ENCODE peak calls at places on chromosomes 5 and 9, in six cellular contexts. S, N, U, W, V and Z are unnamed samples. For H3K4me1, the result is how much of the 10 kb centered on the place peaks cover.

GRCh38 chr9:128159073-128159783 is 837 bp upstream of the BBLN start:
- DNase-seq in S (no peak), N (peak), U (no peak), W (peak), V (no peak), Z (peak)

GRCh38 chr9:122498883-122499288 is 11.7 kb upstream of the OR1J2 start:
- DNase-seq in S (no peak), N (peak), U (peak), W (peak), V (peak), Z (no peak)

GRCh38 chr5:17295671-17296070 is 78.2 kb downstream of the BASP1 start:
- DNase-seq in S (no peak), N (no peak), U (no peak), W (no peak), V (no peak), Z (no peak)

GRCh38 chr9:86078731-86079130 is 20.6 kb downstream of the GOLM1 start:
- DNase-seq in S (no peak), N (no peak), U (peak), W (no peak), V (no peak), Z (no peak)

GRCh38 chr9:98964201-98964600 is 20.5 kb downstream of the COL15A1 start:
- DNase-seq in S (no peak), N (no peak), U (no peak), W (no peak), V (no peak), Z (no peak)

GRCh38 chr5:78327761-78328510 is 32.5 kb upstream of the SCAMP1 start:
- DNase-seq in S (no peak), N (no peak), U (peak), W (no peak), V (peak), Z (no peak)

GRCh38 chr9:108743901-108744371 is 111.8 kb downstream of the ACTL7B start:
- DNase-seq in S (no peak), N (peak), U (peak), W (no peak), V (peak), Z (no peak)

GRCh38 chr9:120842685-120843485 is at the start of gene PSMD5:
- DNase-seq in S (peak), N (peak), U (peak), W (peak), V (peak), Z (peak)

GRCh38 chr5:167442922-167443321 is 848.5 kb upstream of the WWC1 start:
- DNase-seq in S (no peak), N (peak), U (peak), W (no peak), V (no peak), Z (no peak)

GRCh38 chr5:17132444-17133083 is 84.9 kb upstream of the BASP1 start:
- DNase-seq in S (no peak), N (peak), U (no peak), W (peak), V (no peak), Z (no peak)

GRCh38 chr5:132017316-132017715 is 5.9 kb upstream of the ACSL6 start:
- DNase-seq in S (no peak), N (no peak), U (no peak), W (no peak), V (no peak), Z (no peak)

GRCh38 chr9:84163227-84163626 is 177.3 kb downstream of the SLC28A3 start:
- DNase-seq in S (no peak), N (no peak), U (no peak), W (peak), V (no peak), Z (no peak)

GRCh38 chr5:8081179-8081578 is 212.2 kb downstream of the MTRR start:
- DNase-seq in S (no peak), N (no peak), U (no peak), W (no peak), V (no peak), Z (no peak)

GRCh38 chr9:136521541-136521940 is 24.3 kb downstream of the NOTCH1 start:
- DNase-seq in S (peak), N (no peak), U (no peak), W (peak), V (no peak), Z (peak)

GRCh38 chr5:5066276-5067186 is 73.6 kb upstream of the ADAMTS16 start:
- DNase-seq in S (no peak), N (peak), U (peak), W (no peak), V (no peak), Z (no peak)

GRCh38 chr5:38673671-38674071 is 117.2 kb upstream of the LIFR start:
- DNase-seq in S (no peak), N (peak), U (no peak), W (no peak), V (no peak), Z (no peak)

GRCh38 chr5:43416988-43417394 is 4.8 kb upstream of the CCL28 start:
- DNase-seq in S (no peak), N (no peak), U (no peak), W (no peak), V (no peak), Z (no peak)

GRCh38 chr9:108297025-108297424 is 558.8 kb downstream of the ACTL7B start:
- DNase-seq in S (peak), N (peak), U (peak), W (peak), V (no peak), Z (no peak)

GRCh38 chr5:2659071-2659470 is 92.4 kb downstream of the IRX2 start:
- DNase-seq in S (no peak), N (peak), U (peak), W (no peak), V (no peak), Z (no peak)

GRCh38 chr9:105063665-105064247 is 135.8 kb upstream of the ABCA1 start:
- DNase-seq in S (no peak), N (peak), U (peak), W (peak), V (no peak), Z (peak)

GRCh38 chr9:97990259-97990658 is 7.1 kb downstream of the ANP32B start:
- DNase-seq in S (no peak), N (peak), U (peak), W (no peak), V (no peak), Z (no peak)

GRCh38 chr9:81490605-81491331 is 198.6 kb downstream of the TLE1 start:
- DNase-seq in S (no peak), N (peak), U (peak), W (no peak), V (no peak), Z (no peak)

GRCh38 chr5:9233712-9234111 is 312.2 kb downstream of the SEMA5A start:
- DNase-seq in S (no peak), N (no peak), U (peak), W (no peak), V (no peak), Z (no peak)

GRCh38 chr9:18610956-18611355 is 137.0 kb downstream of the ADAMTSL1 start:
- DNase-seq in S (no peak), N (no peak), U (peak), W (no peak), V (no peak), Z (no peak)

GRCh38 chr5:145203193-145203592 is 631.9 kb downstream of the PRELID2 start:
- DNase-seq in S (no peak), N (peak), U (peak), W (no peak), V (no peak), Z (no peak)

GRCh38 chr5:129903466-129904101 is 681 bp upstream of the CHSY3 start:
- DNase-seq in S (no peak), N (no peak), U (no peak), W (no peak), V (no peak), Z (no peak)

GRCh38 chr5:9294793-9295465 is 250.9 kb downstream of the SEMA5A start:
- DNase-seq in S (no peak), N (no peak), U (no peak), W (no peak), V (no peak), Z (no peak)

GRCh38 chr5:14749579-14750091 is 85.1 kb downstream of the OTULIN start:
- DNase-seq in S (no peak), N (peak), U (peak), W (no peak), V (no peak), Z (no peak)

GRCh38 chr5:126178521-126178920 is 244.7 kb upstream of the GRAMD2B start:
- DNase-seq in S (no peak), N (peak), U (peak), W (peak), V (no peak), Z (peak)

GRCh38 chr9:92480332-92480771 is 2.0 kb downstream of the ASPN start:
- DNase-seq in S (no peak), N (peak), U (peak), W (no peak), V (no peak), Z (no peak)

GRCh38 chr9:137134191-137134590 is 4.8 kb upstream of the GRIN1 start:
- DNase-seq in S (no peak), N (no peak), U (no peak), W (no peak), V (no peak), Z (no peak)

GRCh38 chr5:72951850-72952468 is 3.9 kb upstream of the FCHO2 start:
- DNase-seq in S (no peak), N (peak), U (peak), W (peak), V (no peak), Z (peak)

GRCh38 chr9:1709347-1709746 is 305.8 kb upstream of the SMARCA2 start:
- DNase-seq in S (no peak), N (peak), U (no peak), W (peak), V (no peak), Z (no peak)

GRCh38 chr5:153756540-153756939 is 266.1 kb downstream of the GRIA1 start:
- DNase-seq in S (no peak), N (peak), U (peak), W (no peak), V (no peak), Z (no peak)

GRCh38 chr9:111482656-111483418 is 1.3 kb downstream of the ECPAS start:
- DNase-seq in S (peak), N (peak), U (peak), W (peak), V (no peak), Z (peak)

GRCh38 chr9:113298924-113299770 is 4.0 kb downstream of the RNF183 start:
- DNase-seq in S (no peak), N (no peak), U (no peak), W (no peak), V (no peak), Z (no peak)
- H3K4me3 ChIP-seq in S (no peak), N (no peak), U (no peak), W (no peak), V (no peak), Z (no peak)

DNA sequence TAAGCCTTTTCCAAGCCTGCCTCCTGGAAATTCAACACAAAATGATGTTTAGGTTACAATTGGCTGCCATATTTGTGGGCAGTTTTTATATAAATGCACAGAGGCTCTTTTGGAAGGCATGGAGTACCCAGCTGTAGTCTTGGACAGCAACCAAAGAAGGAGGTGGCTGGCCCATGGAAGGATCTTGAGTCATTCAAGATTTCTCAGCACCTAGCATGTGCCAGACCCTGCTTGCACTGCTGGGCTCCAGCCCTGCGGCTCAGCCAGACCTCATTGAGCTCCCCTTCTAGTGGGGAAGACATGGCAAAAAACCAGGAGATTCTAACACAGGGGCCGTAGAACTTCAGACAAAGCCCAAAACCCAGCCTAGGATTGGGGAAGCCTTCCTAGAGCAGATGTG is 22.1 kb downstream of the JADE2 start:
- DNase-seq in S (peak), N (peak), U (peak), W (no peak), V (no peak), Z (no peak)
- H3K4me1 ChIP-seq in S (half or more), N (half or more), U (under half), W (under half), V (under half), Z (under half)

DNA sequence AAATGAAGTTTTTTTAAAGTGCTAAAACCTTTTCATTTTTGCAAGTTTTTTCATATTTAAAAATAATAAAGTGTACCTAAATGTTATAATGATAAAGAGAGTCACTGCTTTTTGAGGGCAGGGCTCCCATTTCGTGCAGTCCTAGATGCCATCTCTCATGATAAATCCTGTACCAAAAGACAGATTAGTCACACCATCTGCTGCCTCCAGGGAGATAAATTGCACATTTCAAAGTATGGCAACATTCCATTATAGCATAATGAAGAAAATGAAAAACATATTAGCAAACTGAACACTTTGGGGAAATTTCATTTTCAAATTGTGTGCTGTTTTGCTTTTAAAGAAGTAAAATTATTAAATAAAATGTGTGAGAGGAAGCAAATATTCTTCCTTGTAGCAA is 257.2 kb downstream of the KIAA0825 start:
- DNase-seq in S (no peak), N (peak), U (no peak), W (no peak), V (no peak), Z (no peak)
- H3K4me3 ChIP-seq in S (no peak), N (no peak), U (no peak), W (no peak), V (no peak), Z (no peak)

GRCh38 chr5:149322518-149322917 is 22.8 kb upstream of the GRPEL2 start:
- DNase-seq in S (no peak), N (no peak), U (no peak), W (peak), V (no peak), Z (peak)
- H3K4me1 ChIP-seq in S (under half), N (under half), U (under half), W (under half), V (under half), Z (under half)

DNA sequence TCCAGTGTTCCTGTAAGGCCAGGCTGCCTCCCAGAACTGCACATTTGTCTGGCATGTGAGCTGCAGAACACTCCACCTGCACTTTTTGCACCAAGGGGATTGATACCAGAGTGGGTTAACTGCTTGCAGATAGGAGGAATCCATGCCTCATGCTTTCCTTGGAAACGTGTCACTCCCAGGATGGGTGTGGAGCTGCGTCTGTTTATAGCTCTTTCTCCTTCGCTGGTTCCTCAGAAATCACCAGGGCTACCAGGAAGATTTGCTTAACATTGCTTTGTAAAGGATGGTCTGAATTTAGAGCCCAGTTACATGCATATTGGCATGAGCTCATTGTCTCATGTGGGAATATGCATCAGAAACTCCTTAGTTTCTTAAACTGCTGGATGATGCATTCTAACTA is 234.6 kb downstream of the GADD45G start:
- DNase-seq in S (no peak), N (peak), U (no peak), W (peak), V (no peak), Z (peak)
- H3K4me3 ChIP-seq in S (no peak), N (no peak), U (no peak), W (no peak), V (no peak), Z (no peak)

GRCh38 chr9:130448771-130449170 is 4.0 kb downstream of the ASS1 start:
- DNase-seq in S (no peak), N (no peak), U (peak), W (no peak), V (no peak), Z (no peak)

GRCh38 chr9:130452835-130453234 is 8.1 kb downstream of the ASS1 start:
- DNase-seq in S (no peak), N (no peak), U (no peak), W (no peak), V (no peak), Z (no peak)

GRCh38 chr9:130450344-130451003 is 5.7 kb downstream of the ASS1 start:
- DNase-seq in S (no peak), N (no peak), U (no peak), W (peak), V (no peak), Z (peak)

GRCh38 chr9:130451509-130452388 is 7.0 kb downstream of the ASS1 start:
- DNase-seq in S (peak), N (peak), U (peak), W (peak), V (peak), Z (peak)

GRCh38 chr9:130451004-130451390 is 6.2 kb downstream of the ASS1 start:
- DNase-seq in S (no peak), N (no peak), U (no peak), W (no peak), V (no peak), Z (peak)
- H3K4me1 ChIP-seq in S (half or more), N (under half), U (under half), W (under half), V (under half), Z (under half)

GRCh38 chr5:180350296-180350695 is 2.8 kb downstream of the GFPT2 start:
- DNase-seq in S (no peak), N (no peak), U (no peak), W (no peak), V (no peak), Z (no peak)
- H3K4me3 ChIP-seq in S (no peak), N (no peak), U (no peak), W (no peak), V (no peak), Z (no peak)

GRCh38 chr5:142315231-142315900 is 9.5 kb downstream of the SPRY4 start:
- DNase-seq in S (no peak), N (no peak), U (no peak), W (no peak), V (no peak), Z (no peak)

GRCh38 chr5:142314129-142314528 is 10.7 kb downstream of the SPRY4 start:
- DNase-seq in S (no peak), N (no peak), U (no peak), W (no peak), V (no peak), Z (no peak)

GRCh38 chr5:142313693-142314092 is 11.1 kb downstream of the SPRY4 start:
- DNase-seq in S (no peak), N (no peak), U (no peak), W (no peak), V (no peak), Z (no peak)

GRCh38 chr5:142313275-142313674 is 11.5 kb downstream of the SPRY4 start:
- DNase-seq in S (no peak), N (no peak), U (no peak), W (no peak), V (no peak), Z (no peak)

GRCh38 chr5:142314606-142315005 is 10.2 kb downstream of the SPRY4 start:
- DNase-seq in S (no peak), N (no peak), U (no peak), W (no peak), V (no peak), Z (no peak)
- H3K4me1 ChIP-seq in S (under half), N (under half), U (under half), W (under half), V (under half), Z (under half)

DNA sequence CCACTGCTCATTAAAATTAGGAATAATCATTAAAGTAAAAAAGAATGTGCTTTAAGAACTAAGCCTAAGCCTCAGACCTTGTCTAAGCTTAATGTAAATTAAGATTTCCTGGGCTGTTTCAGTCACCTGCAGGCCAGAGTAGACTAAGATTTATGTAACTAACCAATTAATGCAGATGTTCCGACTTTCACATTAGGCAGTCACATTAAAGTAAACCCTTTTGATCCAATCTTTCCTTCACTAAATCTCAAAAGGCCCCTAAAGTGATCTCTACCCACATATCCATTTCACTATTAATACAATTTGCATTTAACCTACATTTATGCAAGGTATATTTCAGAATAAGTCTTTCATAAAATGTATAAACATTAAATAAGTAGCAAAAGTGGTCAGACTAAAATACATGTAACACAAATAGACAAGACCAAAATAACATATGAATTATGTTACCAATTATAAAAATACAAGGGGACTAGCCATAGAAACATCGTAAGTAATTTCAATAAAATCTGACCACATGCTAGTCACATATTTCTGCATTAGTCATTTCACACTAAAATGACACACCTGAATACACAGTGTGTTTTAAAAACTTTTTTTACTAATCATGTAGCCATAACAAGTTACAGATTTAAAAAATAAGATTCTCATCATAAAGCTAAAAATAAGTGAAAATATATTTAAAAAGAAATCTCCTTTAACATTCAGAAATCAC is 7.7 kb downstream of the NR3C1 start:
- DNase-seq in S (no peak), N (peak), U (no peak), W (no peak), V (no peak), Z (no peak)
- H3K4me3 ChIP-seq in S (no peak), N (peak), U (peak), W (no peak), V (peak), Z (no peak)